ENCODE peak calls at places on chromosomes 6 and 20, in seven cellular contexts. P is transverse colon, U is heart right ventricle, M is tibial nerve, D is stomach, G is NT2/D1, N is tibial artery. B is an unnamed sample.
A peak's percentile ranks its signal among the peaks of the same experiment; 100 is the strongest.

GRCh38 chr6:63351995-63352586 is 32.3 kb upstream of the LGSN start:
- DNase-seq in U (no peak), D (no peak), G (no peak), N (no peak), P (no peak), M (no peak), B (no peak)

GRCh38 chr20:40860487-40860902 is 168.1 kb upstream of the TOP1 start:
- DNase-seq in U (no peak), D (no peak), N (no peak), M (no peak), G (no peak), P (no peak), B (no peak)

GRCh38 chr6:153965996-153966395 is 73.0 kb upstream of the OPRM1 start:
- DNase-seq in D (no peak), U (no peak), P (no peak), M (no peak), N (no peak), G (no peak), B (no peak)

GRCh38 chr20:57413990-57414389 is 22.8 kb downstream of the RBM38 start:
- DNase-seq in D (no peak), P (no peak), G (no peak), U (no peak), N (no peak), M (no peak), B (no peak)

GRCh38 chr20:45279992-45280391 is 25.6 kb upstream of the SLPI start:
- DNase-seq in P (no peak), D (no peak), U (no peak), G (no peak), M (no peak), N (no peak), B (no peak)

GRCh38 chr6:150773969-150774368 is 91.5 kb upstream of the MTHFD1L start:
- DNase-seq in U (no peak), P (no peak), G (no peak), D (no peak), M (no peak), N (no peak), B (no peak)

GRCh38 chr6:157013649-157014365 is 236.6 kb downstream of the ARID1B start:
- DNase-seq in N (no peak), P (no peak), D (no peak), G (no peak), M (no peak), U (no peak), B (no peak)

GRCh38 chr20:44720617-44720993 is 5.4 kb downstream of the CCN5 start:
- DNase-seq in N (peak; percentile 77), U (no peak), D (no peak), M (no peak), P (no peak), G (no peak), B (peak; percentile 74)

GRCh38 chr6:167396659-167397490 is 72.0 kb downstream of the TTLL2 start:
- DNase-seq in N (no peak), M (no peak), U (no peak), D (no peak), G (no peak), P (no peak), B (no peak)

GRCh38 chr6:137978252-137978896 is 111.3 kb downstream of the TNFAIP3 start:
- DNase-seq in N (no peak), P (peak; percentile 32), D (no peak), M (no peak), U (no peak), G (no peak), B (no peak)

GRCh38 chr20:62363920-62364851 is 2.9 kb downstream of the LAMA5 start:
- DNase-seq in N (no peak), D (no peak), M (no peak), U (peak; percentile 61), P (peak; percentile 13), G (no peak), B (peak; percentile 81)

GRCh38 chr6:134529921-134530320 is 212.0 kb upstream of the SGK1 start:
- DNase-seq in D (no peak), P (no peak), G (no peak), U (no peak), N (no peak), M (no peak), B (no peak)

GRCh38 chr6:82408952-82409421 is 45.4 kb downstream of the TPBG start:
- DNase-seq in D (no peak), G (no peak), P (no peak), U (no peak), N (no peak), M (no peak), B (no peak)

GRCh38 chr6:34070315-34071110 is 75.4 kb downstream of the GRM4 start:
- DNase-seq in U (no peak), D (no peak), G (no peak), M (no peak), N (no peak), P (no peak), B (no peak)

GRCh38 chr6:61947311-61947970 is 338.6 kb downstream of the KHDRBS2 start:
- DNase-seq in U (no peak), G (no peak), D (no peak), M (no peak), P (no peak), N (no peak), B (no peak)

GRCh38 chr6:143743256-143744166 is 65.7 kb downstream of the PHACTR2 start:
- DNase-seq in U (no peak), N (no peak), D (no peak), G (no peak), P (peak; percentile 42), M (no peak), B (no peak)

GRCh38 chr6:116533233-116533957 is 12.1 kb downstream of the TRAPPC3L start:
- DNase-seq in G (no peak), P (no peak), U (no peak), M (no peak), N (no peak), D (no peak), B (no peak)

GRCh38 chr20:9460518-9460917 is 53.9 kb upstream of the LAMP5 start:
- DNase-seq in P (no peak), G (no peak), U (no peak), M (no peak), D (no peak), N (no peak), B (no peak)

GRCh38 chr6:139868576-139868975 is 494.1 kb upstream of the CITED2 start:
- DNase-seq in U (no peak), D (no peak), M (no peak), N (no peak), G (no peak), P (no peak), B (no peak)

GRCh38 chr20:10513931-10514575 is 78.9 kb downstream of the SLX4IP start:
- DNase-seq in U (no peak), P (no peak), N (no peak), G (no peak), M (no peak), D (no peak), B (no peak)

GRCh38 chr6:150079604-150080003 is 10.7 kb upstream of the ULBP3 start:
- DNase-seq in D (no peak), P (no peak), U (no peak), G (no peak), N (no peak), M (no peak), B (no peak)

GRCh38 chr6:89122625-89123024 is 4.8 kb upstream of the SRSF12 start:
- DNase-seq in P (no peak), U (no peak), G (no peak), D (no peak), M (no peak), N (no peak), B (no peak)

GRCh38 chr6:138588805-138589434 is 89.6 kb upstream of the NHSL1 start:
- DNase-seq in P (peak; percentile 52), U (no peak), D (peak; percentile 59), N (peak; percentile 60), G (peak; percentile 49), M (peak; percentile 70), B (no peak)

GRCh38 chr20:12171927-12172581 is 254.4 kb downstream of the BTBD3 start:
- DNase-seq in N (no peak), M (no peak), D (no peak), U (no peak), P (no peak), G (no peak), B (no peak)

GRCh38 chr20:12177657-12178293 is 260.1 kb downstream of the BTBD3 start:
- DNase-seq in D (no peak), P (peak; percentile 79), N (no peak), M (no peak), G (no peak), U (no peak), B (no peak)

GRCh38 chr20:12173333-12173732 is 255.6 kb downstream of the BTBD3 start:
- DNase-seq in N (no peak), D (no peak), P (no peak), U (no peak), M (no peak), G (no peak), B (no peak)

GRCh38 chr20:12179692-12180091 is 262.0 kb downstream of the BTBD3 start:
- DNase-seq in G (no peak), U (no peak), D (no peak), M (no peak), P (no peak), N (no peak), B (no peak)

GRCh38 chr20:12175538-12175937 is 257.8 kb downstream of the BTBD3 start:
- DNase-seq in G (no peak), U (no peak), N (no peak), P (no peak), M (no peak), D (no peak), B (no peak)
- H3K36me3 ChIP-seq in G (no peaks in the 10 kb centered on the region), U (no peaks in the 10 kb centered on the region), N (no peaks in the 10 kb centered on the region), P (no peaks in the 10 kb centered on the region), M (no peaks in the 10 kb centered on the region), D (no peaks in the 10 kb centered on the region), B (no peaks in the 10 kb centered on the region)

DNA sequence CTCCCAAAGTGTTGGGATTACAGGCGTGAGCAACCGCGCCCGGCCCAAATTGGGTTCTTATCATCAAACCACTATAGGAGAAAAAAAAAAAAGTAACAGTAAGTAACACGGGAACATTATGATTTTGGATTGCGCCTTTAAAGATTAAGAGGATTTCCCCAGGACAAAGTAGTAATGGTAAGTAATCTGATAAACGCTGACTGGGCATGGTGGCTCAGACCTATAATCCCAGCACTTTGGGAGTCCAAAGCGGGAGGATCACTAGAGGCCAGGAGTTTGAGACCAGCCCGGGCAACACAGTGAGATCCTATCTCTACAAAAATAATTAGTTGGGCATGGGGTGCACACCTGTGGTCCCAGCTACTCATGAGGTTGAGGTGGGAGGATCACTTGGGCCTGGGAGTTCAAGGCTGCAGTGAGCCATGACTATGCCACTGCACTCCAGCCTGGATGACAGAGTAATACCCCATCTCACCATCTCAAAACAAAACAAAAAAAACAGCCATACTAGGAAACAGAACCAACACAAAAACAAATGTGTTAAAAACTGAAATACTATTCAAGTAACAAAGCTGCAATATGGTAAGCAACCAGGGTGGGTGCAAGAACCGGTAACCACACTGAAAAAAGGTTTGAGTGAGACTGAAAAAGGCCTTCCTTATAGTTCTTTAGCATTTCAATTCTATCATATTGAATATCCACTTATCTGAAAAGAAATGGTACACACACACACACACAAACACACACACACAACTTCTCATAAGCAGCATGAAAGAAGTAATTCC is 8.2 kb downstream of the C6orf62 start:
- DNase-seq in U (no peak), G (no peak), P (no peak), M (no peak), N (no peak), D (no peak), B (no peak)
- H3K36me3 ChIP-seq in U (peaks cover 100% of the 10 kb centered on the region), G (peaks cover 90% of the 10 kb centered on the region), P (peaks cover 87% of the 10 kb centered on the region), M (no peaks in the 10 kb centered on the region), N (peaks cover 100% of the 10 kb centered on the region), D (peaks cover 91% of the 10 kb centered on the region), B (peaks cover 12% of the 10 kb centered on the region)

GRCh38 chr20:50996901-50997830 is 25.7 kb downstream of the KCNG1 start:
- DNase-seq in G (no peak), D (no peak), P (no peak), M (no peak), U (no peak), N (no peak), B (no peak)
- H3K36me3 ChIP-seq in G (peaks cover 6% of the 10 kb centered on the region), D (no peaks in the 10 kb centered on the region), P (no peaks in the 10 kb centered on the region), M (no peaks in the 10 kb centered on the region), U (no peaks in the 10 kb centered on the region), N (no peaks in the 10 kb centered on the region), B (no peaks in the 10 kb centered on the region)

GRCh38 chr20:478010-478948 is 15.9 kb upstream of the TBC1D20 start:
- DNase-seq in N (no peak), G (no peak), M (no peak), P (no peak), U (no peak), D (no peak), B (no peak)
- H3K36me3 ChIP-seq in N (peaks cover 20% of the 10 kb centered on the region), G (peaks cover 37% of the 10 kb centered on the region), M (no peaks in the 10 kb centered on the region), P (peaks cover 21% of the 10 kb centered on the region), U (peaks cover 42% of the 10 kb centered on the region), D (peaks cover 12% of the 10 kb centered on the region), B (peaks cover under 1% of the 10 kb centered on the region)

B was measured in aorta.